ENCODE peak calls at places on chromosomes 16 and 17, in six cellular contexts. Y is endothelial cell of umbilical vein, X is K562, V is NB4, B is GM12878, F is HepG2. R is an unnamed sample.

GRCh38 chr16:27853651-27854050 is 209.9 kb downstream of the GSG1L start:
- DNase-seq in X (no peak), V (no peak), F (no peak), B (no peak), Y (no peak), R (no peak)

GRCh38 chr17:74163271-74163821 is 40.1 kb upstream of the RPL38 start:
- DNase-seq in Y (no peak), X (peak), V (peak), F (no peak), B (no peak), R (no peak)

GRCh38 chr16:29943846-29944669 is 17.8 kb upstream of the TMEM219 start:
- DNase-seq in Y (peak), V (no peak), B (no peak), X (peak), F (peak), R (peak)

GRCh38 chr17:7502171-7502847 is 18.1 kb downstream of the POLR2A start:
- DNase-seq in B (no peak), Y (no peak), X (no peak), F (no peak), V (no peak), R (no peak)

GRCh38 chr16:73068546-73069401 is 20.8 kb upstream of the ZFHX3 start:
- DNase-seq in B (no peak), V (peak), X (no peak), Y (peak), F (peak), R (no peak)

GRCh38 chr16:85430523-85431381 is 182.4 kb upstream of the GSE1 start:
- DNase-seq in X (no peak), F (no peak), Y (no peak), V (no peak), B (no peak), R (no peak)

GRCh38 chr16:3857189-3858013 is 23.1 kb downstream of the CREBBP start:
- DNase-seq in B (peak), X (no peak), Y (no peak), F (peak), V (peak), R (no peak)

GRCh38 chr17:68399638-68400403 is 57.5 kb downstream of the WIPI1 start:
- DNase-seq in X (no peak), F (no peak), Y (peak), B (no peak), V (no peak), R (no peak)

GRCh38 chr17:37493249-37494027 is 3.7 kb downstream of the DUSP14 start:
- DNase-seq in V (no peak), Y (no peak), B (no peak), X (no peak), F (peak), R (no peak)

GRCh38 chr17:32484041-32484461 is 2.7 kb upstream of the CDK5R1 start:
- DNase-seq in F (no peak), Y (no peak), X (no peak), V (no peak), B (no peak), R (no peak)

GRCh38 chr16:87464691-87465300 is 28.0 kb downstream of the ZCCHC14 start:
- DNase-seq in Y (no peak), F (no peak), V (peak), B (no peak), X (peak), R (no peak)

GRCh38 chr16:82834156-82834758 is 207.5 kb downstream of the CDH13 start:
- DNase-seq in V (no peak), Y (no peak), F (no peak), B (no peak), X (no peak), R (no peak)

GRCh38 chr17:75113798-75114551 is 4.2 kb downstream of the ARMC7 start:
- DNase-seq in F (peak), V (peak), Y (peak), X (peak), B (no peak), R (peak)

GRCh38 chr16:58647107-58647506 is 17.5 kb upstream of the CNOT1 start:
- DNase-seq in B (no peak), Y (no peak), X (no peak), V (no peak), F (no peak), R (no peak)

GRCh38 chr17:21041753-21042433 is 918 bp downstream of the USP22 start:
- DNase-seq in X (peak), B (no peak), V (peak), F (peak), Y (peak), R (peak)

GRCh38 chr17:78278139-78278741 is 46.8 kb downstream of the TMEM235 start:
- DNase-seq in F (no peak), B (no peak), V (no peak), X (peak), Y (no peak), R (no peak)

GRCh38 chr17:51258756-51259573 is 884 bp downstream of the MBTD1 start:
- DNase-seq in X (peak), F (peak), B (no peak), V (peak), Y (peak), R (peak)

GRCh38 chr16:54939537-54940278 is 9.0 kb downstream of the IRX5 start:
- DNase-seq in V (no peak), F (no peak), Y (no peak), X (peak), B (no peak), R (no peak)

GRCh38 chr17:79670537-79671386 is 59.9 kb upstream of the RBFOX3 start:
- DNase-seq in F (no peak), Y (no peak), V (no peak), B (no peak), X (no peak), R (no peak)

GRCh38 chr16:65666132-65666869 is 544.4 kb upstream of the CDH11 start:
- DNase-seq in B (no peak), V (no peak), X (no peak), F (peak), Y (no peak), R (no peak)

GRCh38 chr17:60091908-60092331 is 13.2 kb upstream of the HEATR6 start:
- DNase-seq in B (no peak), F (no peak), Y (peak), X (no peak), V (no peak), R (no peak)

GRCh38 chr17:39622380-39623006 is 4.3 kb upstream of the PPP1R1B start:
- DNase-seq in F (no peak), Y (no peak), B (no peak), X (no peak), V (no peak), R (peak)

DNA sequence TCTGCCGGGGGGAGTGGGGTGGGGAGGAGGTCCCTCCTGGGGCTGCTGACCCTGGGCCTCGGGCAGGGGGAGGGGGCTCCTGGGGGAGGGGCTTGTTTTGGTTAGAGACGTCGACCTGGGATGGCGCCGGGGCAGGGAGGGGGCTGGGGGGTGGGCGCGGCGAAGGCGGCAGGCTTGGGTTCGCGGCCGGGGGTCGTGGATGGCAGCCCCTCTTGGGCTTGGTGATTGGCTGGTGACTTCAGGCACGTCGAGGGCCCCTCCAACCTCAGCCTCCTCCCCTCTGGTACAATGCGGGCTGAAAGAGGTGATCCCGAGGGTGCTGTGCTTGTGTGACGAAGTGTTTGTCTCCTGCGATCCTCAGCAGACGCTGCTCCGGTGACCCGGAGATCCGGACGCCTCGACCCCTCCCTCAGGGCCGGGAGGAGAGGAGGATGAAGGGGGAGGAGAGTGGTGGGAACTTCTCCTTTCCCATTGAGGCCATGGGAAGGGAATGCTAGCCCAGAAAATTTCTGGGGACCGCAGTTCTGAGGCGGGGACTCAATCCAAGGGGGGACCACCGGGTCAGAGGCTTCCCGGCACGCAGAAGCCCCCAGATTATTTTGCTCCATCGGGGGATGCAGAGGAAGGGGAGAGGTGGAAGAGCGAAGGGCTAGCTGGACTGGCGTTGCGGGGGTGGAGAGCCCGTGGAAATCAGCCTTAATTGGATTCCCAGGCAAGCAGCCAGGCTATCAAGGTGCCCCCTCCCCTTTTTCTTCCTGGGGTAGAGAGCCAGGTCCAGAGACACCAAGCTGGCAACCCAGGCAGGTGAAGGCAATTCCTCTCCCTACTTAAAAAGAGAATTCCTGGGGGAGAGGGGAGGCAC is 44.0 kb downstream of the RAI1 start:
- DNase-seq in V (no peak), B (no peak), X (no peak), Y (peak), F (no peak), R (no peak)
- TF ChIP-seq MYC in V (no peak), B (no peak), X (no peak), Y (no peak), F (no peak), R (no peak)

GRCh38 chr16:48356633-48357376 is 28.4 kb downstream of the SIAH1 start:
- DNase-seq in X (no peak), B (no peak), Y (no peak), V (no peak), F (no peak), R (no peak)

GRCh38 chr16:48352648-48353347 is 32.4 kb downstream of the SIAH1 start:
- DNase-seq in B (no peak), X (no peak), V (no peak), Y (no peak), F (no peak), R (no peak)

GRCh38 chr16:48350716-48351115 is 34.5 kb downstream of the SIAH1 start:
- DNase-seq in X (no peak), B (no peak), Y (no peak), V (no peak), F (no peak), R (no peak)

GRCh38 chr16:48354877-48355585 is 30.2 kb downstream of the SIAH1 start:
- DNase-seq in B (no peak), V (no peak), X (no peak), F (no peak), Y (no peak), R (no peak)

GRCh38 chr16:48353565-48354163 is 31.5 kb downstream of the SIAH1 start:
- DNase-seq in X (peak), Y (peak), F (peak), V (peak), B (peak), R (peak)
- TF ChIP-seq MYC in X (no peak), Y (no peak), F (no peak), V (peak), B (no peak), R (no peak)

GRCh38 chr16:48616571-48616970 is 6.6 kb upstream of the N4BP1 start:
- DNase-seq in Y (no peak), V (no peak), X (no peak), F (no peak), B (no peak), R (no peak)

GRCh38 chr16:48619547-48619946 is 9.6 kb upstream of the N4BP1 start:
- DNase-seq in B (no peak), X (no peak), Y (no peak), F (no peak), V (no peak), R (no peak)

GRCh38 chr16:48617104-48617503 is 7.1 kb upstream of the N4BP1 start:
- DNase-seq in X (no peak), Y (no peak), F (no peak), B (no peak), V (no peak), R (no peak)

GRCh38 chr16:48620445-48620844 is 10.5 kb upstream of the N4BP1 start:
- DNase-seq in X (no peak), Y (no peak), B (no peak), V (no peak), F (no peak), R (no peak)

DNA sequence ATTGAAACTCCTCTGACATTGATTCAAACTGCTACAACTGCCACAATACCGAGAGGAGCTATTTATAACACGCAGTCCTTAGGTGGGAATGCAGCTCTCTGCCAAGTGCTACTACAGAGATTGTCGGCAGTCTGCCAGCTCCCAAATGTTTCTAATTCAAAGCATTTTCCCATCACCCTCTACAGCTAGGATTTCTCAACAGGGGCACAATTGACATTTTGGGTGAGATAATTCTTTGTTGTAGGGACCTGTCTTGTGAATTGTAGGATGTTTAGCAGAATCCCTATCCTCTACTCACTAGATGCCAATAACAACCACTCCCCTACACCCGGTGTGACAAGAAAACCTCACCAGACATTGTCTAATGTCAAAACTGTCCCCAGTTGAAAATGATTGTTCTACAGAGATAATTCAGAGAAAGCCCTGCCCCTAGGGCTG is 7.8 kb upstream of the N4BP1 start:
- DNase-seq in X (no peak), Y (peak), V (no peak), B (no peak), F (no peak), R (no peak)
- TF ChIP-seq MYC in X (no peak), Y (no peak), V (no peak), B (no peak), F (no peak), R (no peak)

DNA sequence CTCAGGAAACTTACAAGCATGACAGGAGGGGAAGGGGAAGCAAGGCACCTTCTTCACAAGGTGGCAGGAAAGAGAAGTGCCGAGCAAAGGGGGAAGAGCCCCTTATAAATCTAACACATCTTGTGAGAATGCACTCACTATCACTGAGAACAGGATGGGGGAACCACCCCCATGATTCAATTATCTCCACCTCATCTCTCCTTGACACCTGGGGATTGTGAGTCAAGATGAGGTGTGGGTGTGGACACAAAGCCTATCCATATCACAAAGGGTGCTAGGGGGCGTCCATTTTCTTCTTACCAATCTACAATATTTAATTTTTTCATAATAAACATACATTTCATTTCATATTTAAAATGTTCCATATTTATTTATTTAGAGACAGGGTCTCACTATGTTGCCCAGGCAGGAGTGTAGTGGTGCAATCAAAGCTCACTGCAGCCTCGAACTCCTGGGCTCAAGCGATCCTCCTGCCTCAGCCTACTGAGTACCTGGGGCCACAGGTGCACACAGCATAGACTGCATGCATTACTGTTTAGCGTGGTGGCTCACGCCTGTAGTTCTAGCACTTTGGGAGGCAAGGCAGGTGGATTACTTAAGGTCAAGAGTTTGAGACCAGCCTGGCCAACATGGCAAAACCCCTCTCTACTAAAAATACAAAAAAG is 26.5 kb upstream of the FAAP100 start:
- DNase-seq in F (no peak), Y (no peak), B (no peak), V (no peak), X (peak), R (no peak)
- TF ChIP-seq MYC in F (no peak), Y (no peak), B (no peak), V (no peak), X (no peak), R (no peak)

DNA sequence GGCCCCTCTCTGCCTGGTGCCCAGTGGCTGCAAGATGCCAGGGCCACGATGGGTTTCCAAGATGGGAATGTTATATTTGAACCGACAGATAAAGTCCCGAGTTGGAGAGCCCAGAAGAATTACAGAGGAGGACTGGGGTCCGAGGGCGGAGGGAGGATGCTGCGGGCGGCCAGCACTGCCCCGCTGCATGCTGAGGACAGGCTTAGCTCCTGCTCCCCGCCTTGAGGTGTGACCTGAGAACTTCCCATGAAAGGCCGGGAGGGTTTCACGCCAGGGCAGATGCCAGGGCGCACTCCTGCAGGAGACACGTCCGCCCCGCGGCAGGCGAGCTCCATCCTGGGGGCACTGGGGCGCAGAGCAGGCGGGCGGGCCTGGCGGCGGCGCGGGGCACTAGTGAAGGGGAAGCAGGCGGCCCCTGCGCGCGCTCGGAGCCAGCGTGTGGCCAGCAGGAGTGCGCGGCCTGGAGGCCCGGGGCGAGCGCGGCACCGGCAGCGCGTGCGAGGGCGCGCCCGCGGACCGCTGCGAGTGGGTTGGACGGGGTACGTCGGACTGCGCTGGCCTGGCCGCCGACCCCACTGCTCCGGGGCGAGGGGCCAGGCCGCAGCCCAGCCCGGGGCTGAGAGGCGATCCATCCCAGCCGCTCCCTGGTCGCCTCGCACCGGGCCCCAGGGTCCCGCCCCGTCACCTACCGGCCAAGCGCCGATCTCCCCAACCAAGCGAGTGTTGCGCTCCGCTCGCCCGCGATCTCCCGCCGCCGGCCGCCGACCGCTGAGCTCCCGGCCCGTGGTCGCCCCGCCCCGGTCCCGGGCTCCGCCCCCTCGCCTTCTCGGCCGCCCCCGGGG is at the start of gene MAP3K14:
- DNase-seq in Y (peak), F (peak), X (peak), V (peak), B (no peak), R (peak)
- TF ChIP-seq MYC in Y (no peak), F (peak), X (peak), V (no peak), B (peak), R (peak)

GRCh38 chr17:35188111-35188510 is 6.1 kb downstream of the SLC35G3 start:
- DNase-seq in Y (no peak), X (no peak), V (no peak), B (no peak), F (no peak), R (no peak)

GRCh38 chr17:35184274-35184673 is 9.9 kb downstream of the SLC35G3 start:
- DNase-seq in V (peak), B (no peak), X (no peak), F (no peak), Y (no peak), R (no peak)

GRCh38 chr17:35185849-35186248 is 8.3 kb downstream of the SLC35G3 start:
- DNase-seq in V (peak), X (no peak), F (no peak), B (peak), Y (no peak), R (no peak)

GRCh38 chr17:35187481-35187880 is 6.7 kb downstream of the SLC35G3 start:
- DNase-seq in V (no peak), B (no peak), F (no peak), Y (no peak), X (no peak), R (no peak)

DNA sequence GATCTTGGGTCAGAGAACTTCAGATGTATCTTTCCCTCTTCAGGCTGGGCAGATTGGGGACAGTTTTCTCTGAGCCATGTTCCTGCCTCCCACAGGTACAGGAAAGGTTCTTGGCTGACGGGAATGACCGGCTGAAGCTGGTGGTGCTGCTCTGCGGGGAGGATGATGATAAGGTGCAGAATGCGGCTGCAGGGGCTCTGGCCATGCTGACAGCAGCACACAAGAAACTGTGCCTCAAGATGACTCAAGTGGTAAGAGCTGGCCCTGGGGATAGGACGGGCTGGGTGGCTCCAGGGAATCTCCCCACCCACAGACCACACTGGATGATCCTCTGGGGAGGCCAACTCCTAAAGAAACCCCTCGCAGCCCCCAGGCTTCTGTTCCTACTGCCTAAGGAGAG is 10.9 kb downstream of the SLC35G3 start:
- DNase-seq in X (no peak), V (peak), F (no peak), Y (no peak), B (no peak), R (no peak)
- TF ChIP-seq MYC in X (no peak), V (no peak), F (no peak), Y (no peak), B (no peak), R (no peak)

R was measured in A549.